ENCODE peak calls at places on chromosomes 4 and X, in seven cellular contexts. H, X, P, F, U, V and A are unnamed samples.

GRCh38 chr4:104549736-104550135 is 55.0 kb upstream of the CXXC4 start:
- DNase-seq in H (no peak), X (no peak), P (no peak), F (no peak), U (no peak), V (no peak), A (no peak)

GRCh38 chr4:53620956-53621355 is 29.7 kb upstream of the LNX1 start:
- DNase-seq in H (no peak), X (no peak), P (no peak), F (no peak), U (no peak), V (no peak), A (no peak)

GRCh38 chr4:73446336-73446938 is 10.4 kb downstream of the AFP start:
- DNase-seq in H (no peak), X (no peak), P (peak), F (no peak), U (no peak), V (no peak), A (no peak)

GRCh38 chr4:54677853-54678650 is 20.3 kb downstream of the KIT start:
- DNase-seq in H (no peak), X (no peak), P (no peak), F (no peak), U (no peak), V (no peak), A (no peak)

GRCh38 chr4:137032242-137032641 is 500.1 kb downstream of the PCDH18 start:
- DNase-seq in H (no peak), X (no peak), P (no peak), F (no peak), U (no peak), V (no peak), A (no peak)

GRCh38 chrX:20218809-20219505 is 47.8 kb downstream of the RPS6KA3 start:
- DNase-seq in H (no peak), X (no peak), P (no peak), F (no peak), U (no peak), V (no peak), A (no peak)

GRCh38 chr4:156832886-156833285 is 138.7 kb downstream of the PDGFC start:
- DNase-seq in H (no peak), X (no peak), P (no peak), F (no peak), U (no peak), V (no peak), A (no peak)

GRCh38 chr4:2254665-2255500 is 7.0 kb downstream of the MXD4 start:
- DNase-seq in H (no peak), X (no peak), P (peak), F (no peak), U (peak), V (peak), A (peak)

GRCh38 chr4:78556655-78557054 is 5.1 kb downstream of the ANXA3 start:
- DNase-seq in H (no peak), X (no peak), P (no peak), F (no peak), U (no peak), V (no peak), A (no peak)

GRCh38 chr4:147370473-147370872 is 110.4 kb upstream of the EDNRA start:
- DNase-seq in H (no peak), X (peak), P (no peak), F (no peak), U (no peak), V (no peak), A (no peak)

GRCh38 chr4:3791910-3792542 is 25.8 kb downstream of the ADRA2C start:
- DNase-seq in H (peak), X (no peak), P (peak), F (no peak), U (peak), V (no peak), A (no peak)

GRCh38 chr4:142743071-142743825 is 102.9 kb downstream of the INPP4B start:
- DNase-seq in H (no peak), X (no peak), P (no peak), F (no peak), U (no peak), V (no peak), A (no peak)

GRCh38 chr4:133865606-133866327 is 335.8 kb downstream of the PABPC4L start:
- DNase-seq in H (no peak), X (peak), P (no peak), F (no peak), U (no peak), V (no peak), A (no peak)

GRCh38 chr4:55367084-55367722 is 21.2 kb downstream of the SRD5A3 start:
- DNase-seq in H (no peak), X (no peak), P (no peak), F (no peak), U (no peak), V (no peak), A (no peak)

GRCh38 chrX:9942086-9942485 is 25.1 kb upstream of the CLDN34 start:
- DNase-seq in H (no peak), X (no peak), P (no peak), F (peak), U (no peak), V (no peak), A (no peak)

GRCh38 chr4:3312362-3312761 is 19.5 kb downstream of the RGS12 start:
- DNase-seq in H (no peak), X (no peak), P (no peak), F (no peak), U (no peak), V (peak), A (no peak)

GRCh38 chrX:118726887-118727685 is at the start of gene IL13RA1:
- DNase-seq in H (peak), X (no peak), P (peak), F (no peak), U (peak), V (peak), A (peak)

GRCh38 chrX:71171110-71171801 is 26.6 kb downstream of the NLGN3 start:
- DNase-seq in H (no peak), X (no peak), P (no peak), F (no peak), U (no peak), V (peak), A (no peak)

GRCh38 chrX:25941087-25941486 is 197.1 kb upstream of the MAGEB18 start:
- DNase-seq in H (no peak), X (no peak), P (no peak), F (no peak), U (no peak), V (no peak), A (no peak)

GRCh38 chrX:103663921-103664320 is 22.6 kb downstream of the MORF4L2 start:
- DNase-seq in H (no peak), X (no peak), P (no peak), F (no peak), U (no peak), V (no peak), A (no peak)

GRCh38 chr4:30073001-30073710 is 647.0 kb upstream of the PCDH7 start:
- DNase-seq in H (no peak), X (no peak), P (no peak), F (no peak), U (no peak), V (no peak), A (no peak)

GRCh38 chrX:6052111-6052745 is 176.4 kb downstream of the NLGN4X start:
- DNase-seq in H (no peak), X (no peak), P (no peak), F (no peak), U (no peak), V (no peak), A (no peak)

GRCh38 chrX:2502668-2503519 is 2.1 kb upstream of the DHRSX start:
- DNase-seq in H (no peak), X (no peak), P (no peak), F (no peak), U (no peak), V (peak), A (peak)

GRCh38 chr4:1990676-1991075 is 18.1 kb downstream of the NELFA start:
- DNase-seq in H (no peak), X (no peak), P (no peak), F (no peak), U (no peak), V (no peak), A (no peak)

GRCh38 chrX:10579018-10579752 is 41.2 kb downstream of the MID1 start:
- DNase-seq in H (no peak), X (no peak), P (no peak), F (no peak), U (no peak), V (no peak), A (no peak)

GRCh38 chr4:41750158-41750623 is 1.7 kb upstream of the PHOX2B start:
- DNase-seq in H (no peak), X (no peak), P (peak), F (no peak), U (no peak), V (no peak), A (no peak)

GRCh38 chr4:336099-336892 is 1.3 kb upstream of the ZNF141 start:
- DNase-seq in H (peak), X (no peak), P (peak), F (no peak), U (peak), V (no peak), A (no peak)